ENCODE peak calls at places on chromosomes 1 and 21, in nine cellular contexts. E is breast epithelium, N is suprapubic skin, G is upper lobe of right lung, C is lower lobe of right lung, F is AG09309, U is stomach, I is psoas muscle, O is body of pancreas. M is an unnamed sample.

GRCh38 chr1:52435650-52436049 is 31.2 kb downstream of the PRPF38A start:
- DNase-seq in F (no peak), U (no peak), N (no peak), I (no peak), E (no peak), O (no peak), C (no peak), G (no peak), M (no peak)

GRCh38 chr1:154741747-154742495 is 128.2 kb downstream of the KCNN3 start:
- DNase-seq in F (no peak), G (no peak), E (no peak), O (no peak), N (no peak), U (no peak), I (no peak), C (no peak), M (no peak)

GRCh38 chr1:8420318-8420717 is 102.4 kb downstream of the SLC45A1 start:
- DNase-seq in G (no peak), O (no peak), U (no peak), C (no peak), N (no peak), I (no peak), F (no peak), E (no peak), M (no peak)

GRCh38 chr1:171434717-171435346 is 50.5 kb upstream of the PRRC2C start:
- DNase-seq in I (no peak), O (no peak), U (no peak), F (peak; percentile 21), E (no peak), N (peak; percentile 68), C (no peak), G (no peak), M (no peak)

GRCh38 chr1:162756523-162756922 is 34.0 kb upstream of the HSD17B7 start:
- DNase-seq in N (no peak), G (no peak), C (no peak), I (no peak), E (no peak), F (no peak), U (no peak), O (no peak), M (no peak)

GRCh38 chr1:169546087-169546995 is 39.9 kb downstream of the F5 start:
- DNase-seq in F (peak; percentile 46), G (no peak), E (peak; percentile 48), I (peak; percentile 51), N (peak; percentile 66), O (peak; percentile 70), U (peak; percentile 55), C (no peak), M (peak; percentile 29)

GRCh38 chr1:36128126-36128904 is 3.3 kb upstream of the COL8A2 start:
- DNase-seq in G (no peak), N (no peak), U (no peak), C (no peak), F (no peak), I (no peak), E (peak; percentile 57), O (no peak), M (no peak)

GRCh38 chr1:19006000-19006399 is 49.5 kb upstream of the IFFO2 start:
- DNase-seq in G (no peak), O (peak; percentile 57), C (no peak), E (no peak), N (no peak), I (no peak), F (no peak), U (no peak), M (no peak)

GRCh38 chr21:23977971-23978370 is 1629.3 kb downstream of the MRPL39 start:
- DNase-seq in N (no peak), C (no peak), E (no peak), U (no peak), G (no peak), I (no peak), F (no peak), O (no peak), M (no peak)

GRCh38 chr1:201299968-201300367 is 16.7 kb downstream of the PKP1 start:
- DNase-seq in F (no peak), U (peak; percentile 64), E (peak; percentile 87), N (peak; percentile 75), I (no peak), C (peak; percentile 63), O (peak; percentile 71), G (peak; percentile 80), M (no peak)

GRCh38 chr1:116568925-116569490 is 1.8 kb downstream of the CD58 start:
- DNase-seq in N (no peak), E (no peak), F (no peak), G (no peak), C (no peak), I (no peak), O (no peak), U (no peak), M (no peak)
- H3K4me3 ChIP-seq in N (peak overlapping the region; percentile 99), E (no peak overlapping the region), F (no peak overlapping the region), G (peak overlapping the region; percentile 98), C (peak overlapping the region; percentile 80), I (no peak overlapping the region), O (no peak overlapping the region), U (no peak overlapping the region), M (no peak overlapping the region)

GRCh38 chr1:7207875-7208646 is 422.8 kb downstream of the CAMTA1 start:
- DNase-seq in O (peak; percentile 37), E (no peak), I (no peak), G (no peak), C (no peak), U (peak; percentile 63), N (no peak), F (peak; percentile 41), M (peak; percentile 39)

GRCh38 chr1:7209340-7209739 is 424.1 kb downstream of the CAMTA1 start:
- DNase-seq in N (no peak), G (no peak), E (no peak), C (no peak), O (no peak), F (no peak), I (no peak), U (no peak), M (no peak)

GRCh38 chr1:7208647-7209180 is 423.5 kb downstream of the CAMTA1 start:
- DNase-seq in E (no peak), G (no peak), F (no peak), C (no peak), N (no peak), O (no peak), I (no peak), U (no peak), M (no peak)
- TF ChIP-seq CTCF in E (no peak), G (no peak), F (no peak), C (no peak), N (no peak), O (no peak), I (no peak), U (no peak), M (no peak)

DNA sequence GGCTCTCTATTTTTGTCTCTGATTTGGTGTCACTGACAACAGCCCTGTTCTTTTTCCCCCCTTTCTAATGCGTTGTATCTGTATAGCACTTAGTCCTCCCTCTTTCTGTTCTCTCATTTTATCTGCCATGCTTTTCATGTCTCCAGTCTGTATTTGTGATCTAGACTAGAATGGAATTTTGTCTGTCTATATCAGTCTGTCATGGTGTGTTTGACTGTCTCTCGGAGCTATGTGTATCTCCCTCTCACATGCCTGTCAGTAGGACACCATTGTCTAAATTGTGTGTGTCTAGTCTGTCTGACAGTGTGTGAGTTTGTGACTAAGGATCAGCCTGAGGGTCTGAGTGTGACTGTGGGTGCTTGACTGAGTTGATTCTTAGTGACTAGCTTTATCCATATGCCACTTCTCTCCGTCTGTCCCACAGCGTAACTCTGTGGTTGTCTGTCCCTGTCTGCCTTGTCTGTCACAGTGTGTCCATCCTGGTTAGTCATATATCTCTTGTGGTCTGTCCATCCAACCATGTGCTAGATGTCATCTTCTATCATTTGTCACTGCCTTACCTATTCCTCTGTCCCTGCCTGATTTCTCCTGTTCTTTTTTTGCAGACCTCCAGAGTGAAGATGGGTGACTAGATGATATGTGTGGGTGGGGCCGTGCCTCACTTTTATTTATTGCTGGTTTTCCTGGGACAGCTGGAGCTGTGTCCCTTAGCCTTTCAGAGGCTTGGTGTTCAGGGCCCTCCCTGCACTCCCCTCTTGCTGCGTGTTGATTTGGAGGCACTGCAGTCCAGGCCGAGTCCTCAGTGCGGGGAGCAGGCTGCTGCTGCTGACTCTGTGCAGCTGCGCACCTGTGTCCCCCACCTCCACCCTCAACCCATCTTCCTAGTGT is 1.4 kb upstream of the B4GALT2 start:
- DNase-seq in E (no peak), U (no peak), N (no peak), G (no peak), F (no peak), I (no peak), O (no peak), C (no peak), M (no peak)
- H3K4me3 ChIP-seq in E (no peak overlapping the region), U (no peak overlapping the region), N (no peak overlapping the region), G (no peak overlapping the region), F (no peak overlapping the region), I (peak overlapping the region; percentile 27), O (no peak overlapping the region), C (no peak overlapping the region), M (no peak overlapping the region)

DNA sequence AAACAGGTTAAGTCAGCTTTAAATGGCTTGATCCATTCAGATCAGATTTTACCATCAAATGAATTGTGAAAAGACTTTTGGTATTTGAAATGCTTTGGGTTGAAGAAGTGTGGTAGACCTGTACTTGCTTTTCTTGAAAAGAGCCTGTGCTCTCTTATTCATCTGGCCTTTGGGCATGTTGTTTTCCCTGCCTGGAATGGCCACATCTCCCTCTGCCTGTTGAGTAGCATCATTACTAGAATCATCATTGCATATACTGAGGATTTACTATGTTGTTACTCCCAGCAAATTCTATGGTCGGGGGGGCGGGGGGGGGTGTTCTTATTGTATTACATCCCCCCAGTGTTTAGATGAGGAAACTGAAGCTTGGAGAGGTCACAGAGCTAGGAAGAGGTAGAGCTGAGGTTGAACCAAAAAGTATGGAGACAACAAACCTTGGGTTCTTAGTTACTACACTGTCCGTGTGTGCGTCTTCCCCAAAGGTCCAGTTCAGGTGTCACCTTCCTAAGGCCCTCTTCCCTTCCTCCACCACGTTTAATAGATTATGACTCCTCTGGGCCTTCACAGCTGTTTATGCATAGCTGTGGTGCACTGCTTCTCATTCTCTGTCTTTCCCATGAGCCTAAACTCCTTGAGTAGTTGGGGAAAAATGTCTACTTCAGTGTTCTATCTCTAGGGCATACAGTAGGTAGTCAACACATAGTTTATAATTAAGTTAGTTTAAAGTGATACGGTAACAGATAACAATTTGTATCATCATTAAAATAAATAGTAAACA is 246.4 kb upstream of the HOOK1 start:
- DNase-seq in O (no peak), U (no peak), G (no peak), I (no peak), C (no peak), N (no peak), E (no peak), F (no peak), M (no peak)
- TF ChIP-seq CTCF in O (no peak), U (no peak), G (no peak), I (no peak), C (no peak), N (no peak), E (no peak), F (peak; percentile 44), M (no peak)